ENCODE peak calls at places on chromosomes 6 and 20, in six cellular contexts. S is HuH-7; I is naive thymus-derived CD8-positive, alpha-beta T cell; O is CD8-positive, alpha-beta T cell; B is thoracic aorta; W is neural crest cell. F is an unnamed sample.

GRCh38 chr6:12371151-12371550 is 81.0 kb downstream of the EDN1 start:
- DNase-seq in S (no peak), I (no peak), O (no peak), B (no peak), W (no peak), F (no peak)

GRCh38 chr6:114390176-114390575 is 47.4 kb upstream of the HS3ST5 start:
- DNase-seq in S (no peak), I (no peak), O (no peak), B (no peak), W (no peak), F (no peak)

GRCh38 chr6:41713161-41713649 is 22.2 kb downstream of the TFEB start:
- DNase-seq in S (no peak), I (no peak), O (no peak), B (no peak), W (no peak), F (no peak)

GRCh38 chr6:149166747-149167146 is 150.8 kb upstream of the TAB2 start:
- DNase-seq in S (no peak), I (no peak), O (peak), B (no peak), W (no peak), F (no peak)

GRCh38 chr6:41878961-41879405 is 16.2 kb downstream of the USP49 start:
- DNase-seq in S (no peak), I (no peak), O (no peak), B (no peak), W (no peak), F (no peak)

GRCh38 chr20:768426-768978 is at the start of gene SLC52A3:
- DNase-seq in S (peak), I (no peak), O (no peak), B (no peak), W (no peak), F (no peak)

GRCh38 chr20:13212750-13213149 is 8.3 kb upstream of the ISM1 start:
- DNase-seq in S (no peak), I (no peak), O (no peak), B (no peak), W (no peak), F (no peak)

GRCh38 chr6:29909995-29910394 is 32.3 kb upstream of the HLA-A start:
- DNase-seq in S (no peak), I (no peak), O (no peak), B (no peak), W (no peak), F (no peak)

GRCh38 chr6:85677243-85677956 is 34.7 kb upstream of the SYNCRIP start:
- DNase-seq in S (no peak), I (no peak), O (no peak), B (no peak), W (no peak), F (no peak)

GRCh38 chr20:60060006-60060557 is 101.9 kb downstream of the CDH26 start:
- DNase-seq in S (no peak), I (no peak), O (no peak), B (no peak), W (no peak), F (no peak)

GRCh38 chr6:34341481-34341971 is 50.9 kb downstream of the NUDT3 start:
- DNase-seq in S (no peak), I (no peak), O (no peak), B (no peak), W (no peak), F (no peak)

GRCh38 chr20:58621906-58622548 is 29.1 kb upstream of the STX16 start:
- DNase-seq in S (no peak), I (no peak), O (no peak), B (no peak), W (no peak), F (no peak)

GRCh38 chr6:89071036-89071435 is 9.5 kb upstream of the PNRC1 start:
- DNase-seq in S (peak), I (no peak), O (no peak), B (no peak), W (no peak), F (no peak)

GRCh38 chr6:18047406-18047805 is 60.0 kb upstream of the KIF13A start:
- DNase-seq in S (no peak), I (no peak), O (no peak), B (no peak), W (no peak), F (no peak)

GRCh38 chr6:32947552-32948465 is 5.1 kb downstream of the HLA-DMA start:
- DNase-seq in S (no peak), I (no peak), O (no peak), B (no peak), W (no peak), F (no peak)

GRCh38 chr6:137013738-137014602 is 30.8 kb downstream of the IL20RA start:
- DNase-seq in S (no peak), I (no peak), O (no peak), B (no peak), W (no peak), F (no peak)

GRCh38 chr20:63176448-63177133 is 39.3 kb downstream of the YTHDF1 start:
- DNase-seq in S (no peak), I (no peak), O (no peak), B (no peak), W (peak), F (no peak)

GRCh38 chr6:41428995-41429417 is 93.6 kb downstream of the NCR2 start:
- DNase-seq in S (no peak), I (no peak), O (no peak), B (no peak), W (no peak), F (no peak)

GRCh38 chr6:109738667-109739066 is 47.6 kb downstream of the FIG4 start:
- DNase-seq in S (no peak), I (no peak), O (no peak), B (no peak), W (no peak), F (no peak)

GRCh38 chr6:17297261-17298080 is 16.3 kb downstream of the RBM24 start:
- DNase-seq in S (no peak), I (no peak), O (no peak), B (no peak), W (no peak), F (no peak)

GRCh38 chr20:25299801-25300200 is 51.9 kb downstream of the PYGB start:
- DNase-seq in S (no peak), I (no peak), O (no peak), B (no peak), W (no peak), F (no peak)

GRCh38 chr20:44728835-44729342 is 13.7 kb downstream of the CCN5 start:
- DNase-seq in S (no peak), I (no peak), O (no peak), B (no peak), W (no peak), F (no peak)

GRCh38 chr6:133467231-133467981 is 226.2 kb downstream of the EYA4 start:
- DNase-seq in S (no peak), I (no peak), O (no peak), B (no peak), W (no peak), F (no peak)

GRCh38 chr6:44525761-44526351 is 138.3 kb downstream of the CDC5L start:
- DNase-seq in S (no peak), I (no peak), O (no peak), B (no peak), W (no peak), F (no peak)

F was measured in omental fat pad.